ENCODE peak calls at places on chromosomes 12 and 14, in four cellular contexts. One of them, this sample, is unnamed. For H3K27me3, the result is how much of the 10 kb centered on the place peaks cover.

GRCh38 chr12:11081987-11082386 is 10.1 kb downstream of the TAS2R43 start:
- DNase-seq in pancreas: no peak
- DNase-seq in AG04450: no peak
- DNase-seq in cardiac muscle cell: no peak
- DNase-seq in this sample: no peak

GRCh38 chr12:94553130-94553519 is 93.5 kb upstream of the CEP83 start:
- DNase-seq in cardiac muscle cell: peak
- DNase-seq in pancreas: no peak
- DNase-seq in AG04450: no peak
- DNase-seq in this sample: peak

GRCh38 chr14:23070262-23071129 is 13.2 kb upstream of the CDH24 start:
- DNase-seq in cardiac muscle cell: no peak
- DNase-seq in AG04450: no peak
- DNase-seq in pancreas: no peak
- DNase-seq in this sample: no peak

GRCh38 chr12:56990648-56991318 is 15.6 kb downstream of the ZBTB39 start:
- DNase-seq in pancreas: no peak
- DNase-seq in cardiac muscle cell: no peak
- DNase-seq in AG04450: no peak
- DNase-seq in this sample: no peak

GRCh38 chr12:104733717-104734175 is 224.3 kb downstream of the SLC41A2 start:
- DNase-seq in cardiac muscle cell: peak
- DNase-seq in pancreas: no peak
- DNase-seq in AG04450: no peak
- DNase-seq in this sample: no peak

GRCh38 chr14:52338282-52338681 is 24.2 kb downstream of the PTGER2 start:
- DNase-seq in pancreas: no peak
- DNase-seq in AG04450: no peak
- DNase-seq in cardiac muscle cell: peak
- DNase-seq in this sample: peak

GRCh38 chr12:123035841-123036240 is 55.4 kb downstream of the ARL6IP4 start:
- DNase-seq in cardiac muscle cell: no peak
- DNase-seq in pancreas: peak
- DNase-seq in AG04450: no peak
- DNase-seq in this sample: no peak

GRCh38 chr14:82341386-82341785 is 807.7 kb upstream of the SEL1L start:
- DNase-seq in pancreas: no peak
- DNase-seq in cardiac muscle cell: no peak
- DNase-seq in AG04450: no peak
- DNase-seq in this sample: no peak

GRCh38 chr12:15717940-15718567 is 71.1 kb downstream of the EPS8 start:
- DNase-seq in cardiac muscle cell: no peak
- DNase-seq in pancreas: no peak
- DNase-seq in AG04450: no peak
- DNase-seq in this sample: no peak

GRCh38 chr12:117105902-117106301 is 6.7 kb upstream of the TESC start:
- DNase-seq in AG04450: no peak
- DNase-seq in pancreas: no peak
- DNase-seq in cardiac muscle cell: no peak
- DNase-seq in this sample: no peak

GRCh38 chr14:94998702-94999101 is 158.6 kb downstream of the DICER1 start:
- DNase-seq in pancreas: no peak
- DNase-seq in cardiac muscle cell: no peak
- DNase-seq in AG04450: no peak
- DNase-seq in this sample: no peak

GRCh38 chr12:5200276-5201087 is 156.8 kb downstream of the KCNA5 start:
- DNase-seq in cardiac muscle cell: no peak
- DNase-seq in pancreas: peak
- DNase-seq in AG04450: no peak
- DNase-seq in this sample: no peak

GRCh38 chr12:56158926-56159461 is 835 bp downstream of the MYL6 start:
- DNase-seq in AG04450: peak
- DNase-seq in pancreas: peak
- DNase-seq in cardiac muscle cell: peak
- DNase-seq in this sample: peak

GRCh38 chr14:61670576-61670975 is 24.7 kb upstream of the HIF1A start:
- DNase-seq in AG04450: no peak
- DNase-seq in pancreas: no peak
- DNase-seq in cardiac muscle cell: no peak
- DNase-seq in this sample: no peak

GRCh38 chr12:5222011-5222461 is 178.4 kb downstream of the KCNA5 start:
- DNase-seq in cardiac muscle cell: no peak
- DNase-seq in pancreas: no peak
- DNase-seq in AG04450: no peak
- DNase-seq in this sample: no peak

GRCh38 chr12:117872521-117873169 is 96.1 kb downstream of the KSR2 start:
- DNase-seq in AG04450: no peak
- DNase-seq in cardiac muscle cell: no peak
- DNase-seq in pancreas: no peak
- DNase-seq in this sample: no peak

GRCh38 chr12:122208073-122208820 is 4.7 kb downstream of the B3GNT4 start:
- DNase-seq in AG04450: no peak
- DNase-seq in cardiac muscle cell: no peak
- DNase-seq in pancreas: no peak
- DNase-seq in this sample: no peak

GRCh38 chr12:110279976-110280783 is 867 bp upstream of the ATP2A2 start:
- DNase-seq in pancreas: peak
- DNase-seq in cardiac muscle cell: no peak
- DNase-seq in AG04450: no peak
- DNase-seq in this sample: no peak

GRCh38 chr12:25252946-25253345 is 2.2 kb upstream of the KRAS start:
- DNase-seq in pancreas: no peak
- DNase-seq in cardiac muscle cell: no peak
- DNase-seq in AG04450: no peak
- DNase-seq in this sample: no peak

GRCh38 chr14:76754586-76754985 is 6.7 kb upstream of the VASH1 start:
- DNase-seq in pancreas: no peak
- DNase-seq in cardiac muscle cell: no peak
- DNase-seq in AG04450: no peak
- DNase-seq in this sample: no peak

GRCh38 chr14:30906752-30907658 is 32.6 kb downstream of the COCH start:
- DNase-seq in AG04450: no peak
- DNase-seq in pancreas: no peak
- DNase-seq in cardiac muscle cell: peak
- DNase-seq in this sample: no peak

GRCh38 chr12:68319988-68320623 is 12.1 kb downstream of the MDM1 start:
- DNase-seq in pancreas: no peak
- DNase-seq in AG04450: peak
- DNase-seq in cardiac muscle cell: peak
- DNase-seq in this sample: no peak

GRCh38 chr14:92785601-92786426 is 8.3 kb upstream of the GOLGA5 start:
- DNase-seq in AG04450: peak
- DNase-seq in cardiac muscle cell: peak
- DNase-seq in pancreas: no peak
- DNase-seq in this sample: no peak

GRCh38 chr14:33914676-33915516 is 36.0 kb downstream of the EGLN3 start:
- DNase-seq in cardiac muscle cell: peak
- DNase-seq in pancreas: no peak
- DNase-seq in AG04450: no peak
- DNase-seq in this sample: peak

GRCh38 chr12:117980621-117981020 is 11.8 kb upstream of the KSR2 start:
- DNase-seq in pancreas: no peak
- DNase-seq in cardiac muscle cell: no peak
- DNase-seq in AG04450: no peak
- DNase-seq in this sample: no peak

GRCh38 chr12:26919216-26919555 is 18.6 kb downstream of the INTS13 start:
- DNase-seq in AG04450: no peak
- DNase-seq in cardiac muscle cell: no peak
- DNase-seq in pancreas: no peak
- DNase-seq in this sample: no peak

GRCh38 chr12:95440401-95440800 is 33.6 kb upstream of the METAP2 start:
- DNase-seq in cardiac muscle cell: peak
- DNase-seq in pancreas: no peak
- DNase-seq in AG04450: no peak
- DNase-seq in this sample: no peak

GRCh38 chr12:45583011-45583657 is 146.4 kb upstream of the ARID2 start:
- DNase-seq in pancreas: no peak
- DNase-seq in cardiac muscle cell: peak
- DNase-seq in AG04450: peak
- DNase-seq in this sample: no peak

GRCh38 chr12:76649091-76649490 is 89.5 kb upstream of the OSBPL8 start:
- DNase-seq in AG04450: no peak
- DNase-seq in pancreas: no peak
- DNase-seq in cardiac muscle cell: no peak
- DNase-seq in this sample: no peak

GRCh38 chr14:94582199-94582750 is 1.0 kb downstream of the SERPINA5 start:
- DNase-seq in cardiac muscle cell: no peak
- DNase-seq in AG04450: no peak
- DNase-seq in pancreas: no peak
- DNase-seq in this sample: no peak

GRCh38 chr14:85917631-85918030 is 387.7 kb downstream of the FLRT2 start:
- DNase-seq in pancreas: no peak
- DNase-seq in cardiac muscle cell: no peak
- DNase-seq in AG04450: no peak
- DNase-seq in this sample: no peak

GRCh38 chr12:11927311-11927935 is 143.3 kb upstream of the BCL2L14 start:
- DNase-seq in AG04450: no peak
- DNase-seq in cardiac muscle cell: peak
- DNase-seq in pancreas: no peak
- DNase-seq in this sample: no peak

DNA sequence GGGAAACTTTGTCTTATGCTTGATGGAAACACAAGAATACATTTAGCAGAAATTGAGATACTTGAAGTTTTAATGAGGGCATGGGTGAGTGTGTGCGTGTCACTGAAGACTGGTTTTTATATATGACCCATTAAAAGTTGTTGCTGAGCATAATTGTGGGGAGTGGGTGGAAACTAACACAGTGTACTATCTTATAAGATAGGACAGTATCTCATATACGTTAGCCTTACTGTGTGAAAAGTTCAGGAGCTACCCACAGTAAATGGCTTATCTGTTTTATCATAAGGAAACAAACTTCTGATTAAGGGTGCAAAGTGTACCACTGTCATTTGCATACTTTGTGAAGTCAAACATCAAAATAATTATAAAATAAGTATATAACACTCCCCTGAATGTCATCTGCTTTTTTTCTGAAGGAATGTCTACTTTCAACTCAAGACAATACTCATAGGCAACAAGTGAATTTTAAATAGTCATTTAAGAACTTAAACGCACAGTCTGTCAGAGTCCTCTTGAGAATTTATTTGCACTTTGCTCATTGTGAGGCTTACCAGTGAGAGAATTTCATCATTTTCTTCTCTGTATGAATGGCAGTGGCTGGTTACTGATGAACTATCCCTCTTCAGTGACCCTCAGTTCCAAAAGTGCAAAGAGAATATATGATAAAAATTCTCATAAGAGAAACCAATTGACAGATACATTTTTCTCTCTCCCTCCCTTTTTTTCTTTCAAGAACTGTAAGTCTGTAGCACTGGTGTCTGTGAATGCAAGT is 4.2 kb downstream of the PDE3A start:
- DNase-seq in pancreas: no peak
- DNase-seq in AG04450: no peak
- DNase-seq in cardiac muscle cell: no peak
- DNase-seq in this sample: no peak
- H3K4me3 ChIP-seq in pancreas: no peak
- H3K4me3 ChIP-seq in AG04450: no peak
- H3K4me3 ChIP-seq in cardiac muscle cell: no peak
- H3K4me3 ChIP-seq in this sample: no peak

DNA sequence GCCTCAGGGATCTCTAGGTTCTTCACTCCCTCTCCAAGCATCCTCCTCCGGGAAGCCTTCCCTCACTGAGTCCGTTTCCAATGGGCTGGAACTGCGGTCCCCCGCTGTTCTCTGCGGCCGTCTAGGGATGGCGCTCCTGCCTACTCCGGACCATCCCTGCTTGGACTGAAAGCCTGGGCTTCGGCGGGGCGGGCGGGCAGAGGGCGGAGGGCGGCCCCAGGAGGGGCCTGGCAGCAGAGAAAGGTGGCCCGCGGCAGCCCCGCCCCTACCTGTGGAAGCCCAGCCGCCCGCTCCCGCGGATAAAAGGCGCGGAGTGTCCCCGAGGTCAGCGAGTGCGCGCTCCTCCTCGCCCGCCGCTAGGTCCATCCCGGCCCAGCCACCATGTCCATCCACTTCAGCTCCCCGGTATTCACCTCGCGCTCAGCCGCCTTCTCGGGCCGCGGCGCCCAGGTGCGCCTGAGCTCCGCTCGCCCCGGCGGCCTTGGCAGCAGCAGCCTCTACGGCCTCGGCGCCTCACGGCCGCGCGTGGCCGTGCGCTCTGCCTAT is at the start of gene KRT7:
- DNase-seq in AG04450: no peak
- DNase-seq in cardiac muscle cell: no peak
- DNase-seq in pancreas: peak
- DNase-seq in this sample: no peak
- TF ChIP-seq CTCF in AG04450: no peak
- TF ChIP-seq CTCF in cardiac muscle cell: no peak
- TF ChIP-seq CTCF in pancreas: no peak
- TF ChIP-seq CTCF in this sample: peak

GRCh38 chr12:49543914-49544815 is 5.3 kb downstream of the KCNH3 start:
- DNase-seq in AG04450: no peak
- DNase-seq in cardiac muscle cell: no peak
- DNase-seq in pancreas: peak
- DNase-seq in this sample: no peak

GRCh38 chr12:49543221-49543913 is 4.5 kb downstream of the KCNH3 start:
- DNase-seq in cardiac muscle cell: no peak
- DNase-seq in pancreas: peak
- DNase-seq in AG04450: no peak
- DNase-seq in this sample: no peak

GRCh38 chr12:49541140-49541861 is 2.5 kb downstream of the KCNH3 start:
- DNase-seq in pancreas: no peak
- DNase-seq in AG04450: no peak
- DNase-seq in cardiac muscle cell: no peak
- DNase-seq in this sample: no peak

GRCh38 chr12:49541911-49542505 is 3.2 kb downstream of the KCNH3 start:
- DNase-seq in AG04450: no peak
- DNase-seq in cardiac muscle cell: no peak
- DNase-seq in pancreas: no peak
- DNase-seq in this sample: no peak

DNA sequence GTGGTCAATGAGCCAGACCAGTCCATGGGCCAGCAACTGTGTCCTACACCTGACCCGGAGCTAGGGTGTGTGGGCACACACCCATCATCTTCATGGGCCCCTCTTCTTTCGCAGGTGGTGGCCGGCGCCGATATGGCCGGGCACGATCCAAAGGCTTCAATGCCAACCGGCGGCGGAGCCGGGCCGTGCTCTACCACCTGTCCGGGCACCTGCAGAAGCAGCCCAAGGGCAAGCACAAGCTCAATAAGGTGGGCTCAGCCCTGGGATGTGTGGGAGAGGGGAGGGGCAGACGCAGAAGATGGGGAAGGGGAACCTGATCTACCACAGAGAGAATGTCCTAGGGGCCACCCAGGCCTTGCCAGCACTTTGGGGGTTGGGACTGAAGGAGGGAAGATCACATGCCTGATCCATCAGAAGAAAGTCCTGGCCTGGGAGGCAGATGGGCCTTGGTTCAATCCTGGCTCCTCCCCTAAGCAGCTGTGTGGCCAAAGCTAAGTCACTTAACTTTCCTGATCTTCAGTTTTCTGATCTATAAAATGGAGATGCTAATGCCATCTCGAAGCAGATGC is 3.8 kb downstream of the KCNH3 start:
- DNase-seq in AG04450: no peak
- DNase-seq in cardiac muscle cell: no peak
- DNase-seq in pancreas: peak
- DNase-seq in this sample: no peak
- H3K27me3 ChIP-seq in AG04450: half or more
- H3K27me3 ChIP-seq in cardiac muscle cell: half or more
- H3K27me3 ChIP-seq in pancreas: under half
- H3K27me3 ChIP-seq in this sample: half or more

GRCh38 chr14:100165825-100166520 is 6.5 kb upstream of the DEGS2 start:
- DNase-seq in cardiac muscle cell: no peak
- DNase-seq in AG04450: no peak
- DNase-seq in pancreas: no peak
- DNase-seq in this sample: no peak
- H3K4me3 ChIP-seq in cardiac muscle cell: no peak
- H3K4me3 ChIP-seq in AG04450: no peak
- H3K4me3 ChIP-seq in pancreas: no peak
- H3K4me3 ChIP-seq in this sample: no peak

This sample was measured in kidney epithelial cell.